ENCODE peak calls at places on chromosomes 4 and X, in six cellular contexts. J is transverse colon, W is IMR-90, E is fibroblast of lung, R is AG04450, U is psoas muscle. C is an unnamed sample. For H3K9me3, the result is how much of the 10 kb centered on the place peaks cover.

GRCh38 chr4:80841587-80842281 is 188.8 kb upstream of the BMP3 start:
- DNase-seq in W (no peak), J (no peak), U (no peak), R (no peak), E (no peak), C (no peak)

GRCh38 chrX:74420194-74421035 is 878 bp upstream of the SLC16A2 start:
- DNase-seq in U (peak), W (peak), J (peak), E (peak), R (peak), C (peak)

GRCh38 chr4:55729306-55730142 is 90.1 kb upstream of the EXOC1L start:
- DNase-seq in J (no peak), W (no peak), U (no peak), E (no peak), R (no peak), C (no peak)

GRCh38 chr4:104382961-104383360 is 111.7 kb downstream of the CXXC4 start:
- DNase-seq in R (no peak), U (no peak), W (no peak), E (no peak), J (no peak), C (no peak)

GRCh38 chrX:109974906-109975655 is 27.8 kb upstream of the TMEM164 start:
- DNase-seq in J (no peak), U (no peak), R (no peak), W (no peak), E (peak), C (no peak)

GRCh38 chr4:101667348-101667747 is 123.2 kb upstream of the BANK1 start:
- DNase-seq in R (no peak), J (no peak), U (no peak), E (peak), W (no peak), C (no peak)

GRCh38 chr4:68466185-68466584 is 18.9 kb downstream of the TMPRSS11E start:
- DNase-seq in E (peak), J (no peak), R (peak), W (peak), U (no peak), C (no peak)

GRCh38 chrX:150544222-150544787 is 24.1 kb upstream of the MTM1 start:
- DNase-seq in R (no peak), E (no peak), W (no peak), J (peak), U (no peak), C (no peak)

GRCh38 chr4:177380730-177381287 is 61.4 kb downstream of the AGA start:
- DNase-seq in W (no peak), R (no peak), J (no peak), E (no peak), U (no peak), C (no peak)

GRCh38 chrX:66676413-66676812 is 37.5 kb upstream of the EDA2R start:
- DNase-seq in J (no peak), W (peak), E (peak), U (no peak), R (no peak), C (no peak)

GRCh38 chr4:2251073-2251794 is 9.3 kb upstream of the HAUS3 start:
- DNase-seq in E (no peak), R (no peak), U (peak), W (no peak), J (no peak), C (peak)

GRCh38 chr4:112183252-112183651 is 38.0 kb downstream of the FAM241A start:
- DNase-seq in R (no peak), E (peak), W (peak), J (no peak), U (no peak), C (no peak)

GRCh38 chr4:7857238-7857701 is 82.4 kb downstream of the AFAP1 start:
- DNase-seq in E (peak), W (peak), U (peak), J (no peak), R (peak), C (no peak)

GRCh38 chr4:138686078-138686477 is 329.5 kb upstream of the NOCT start:
- DNase-seq in R (no peak), E (no peak), U (no peak), J (no peak), W (no peak), C (no peak)

GRCh38 chr4:25310066-25310824 is 2.3 kb upstream of the ZCCHC4 start:
- DNase-seq in U (no peak), E (no peak), R (no peak), J (no peak), W (no peak), C (no peak)

GRCh38 chr4:25308761-25309160 is 3.8 kb upstream of the ZCCHC4 start:
- DNase-seq in W (peak), J (no peak), R (no peak), U (no peak), E (peak), C (no peak)

GRCh38 chr4:25313194-25313895 is 771 bp downstream of the ZCCHC4 start:
- DNase-seq in W (no peak), U (no peak), R (no peak), J (no peak), E (no peak), C (no peak)

GRCh38 chr4:25312496-25313193 is at the start of gene ZCCHC4:
- DNase-seq in W (peak), U (peak), E (peak), J (peak), R (peak), C (peak)

GRCh38 chr4:25310825-25311210 is 1.8 kb upstream of the ZCCHC4 start:
- DNase-seq in U (no peak), W (no peak), E (no peak), J (no peak), R (no peak), C (no peak)
- H3K4me3 ChIP-seq in U (no peak), W (no peak), E (no peak), J (no peak), R (no peak), C (no peak)

GRCh38 chr4:65546882-65547281 is 123.4 kb downstream of the EPHA5 start:
- DNase-seq in U (no peak), J (no peak), W (no peak), E (no peak), R (no peak), C (no peak)

GRCh38 chr4:65552071-65552470 is 118.2 kb downstream of the EPHA5 start:
- DNase-seq in J (no peak), R (no peak), W (no peak), E (peak), U (no peak), C (no peak)

GRCh38 chr4:65550500-65550899 is 119.8 kb downstream of the EPHA5 start:
- DNase-seq in U (no peak), R (no peak), J (no peak), E (no peak), W (no peak), C (no peak)
- H3K9me3 ChIP-seq in U (under half), R (under half), J (under half), E (under half), W (under half), C (under half)

GRCh38 chrX:127207326-127207725 is 387.8 kb downstream of the PRR32 start:
- DNase-seq in U (no peak), J (no peak), W (no peak), E (no peak), R (no peak), C (no peak)
- TF ChIP-seq CTCF in U (no peak), J (no peak), W (no peak), E (no peak), R (no peak), C (no peak)

GRCh38 chr4:6855692-6856297 is 53.8 kb upstream of the TBC1D14 start:
- DNase-seq in J (no peak), R (peak), E (peak), W (peak), U (no peak), C (no peak)

GRCh38 chr4:6854098-6854744 is 55.4 kb upstream of the TBC1D14 start:
- DNase-seq in E (no peak), R (no peak), J (no peak), W (no peak), U (no peak), C (no peak)

GRCh38 chr4:6858997-6859396 is 50.6 kb upstream of the TBC1D14 start:
- DNase-seq in W (no peak), J (no peak), R (no peak), U (no peak), E (no peak), C (no peak)

GRCh38 chr4:6857009-6857882 is 52.4 kb upstream of the TBC1D14 start:
- DNase-seq in E (no peak), U (no peak), J (no peak), R (no peak), W (no peak), C (no peak)

DNA sequence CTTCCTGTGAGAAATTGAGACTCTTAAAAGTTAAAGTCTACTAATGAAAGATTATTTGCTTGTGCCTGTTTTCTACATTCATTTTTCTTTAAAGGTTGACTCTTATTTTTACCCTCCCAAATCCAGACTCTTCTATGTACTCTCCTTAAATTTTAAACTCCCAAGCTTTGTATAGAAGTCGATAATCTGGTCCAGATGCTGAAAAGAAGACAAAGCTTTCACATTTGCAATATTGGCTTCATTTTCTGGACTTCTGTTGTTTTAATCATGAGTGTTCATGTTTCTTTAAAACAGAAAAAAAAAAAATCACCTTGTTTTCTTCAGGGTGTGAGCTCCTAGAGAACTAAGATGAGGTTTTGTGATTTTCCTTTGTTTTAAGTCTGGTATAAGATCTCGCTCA is 53.2 kb upstream of the TBC1D14 start:
- DNase-seq in W (no peak), E (no peak), R (no peak), J (no peak), U (no peak), C (no peak)
- H3K4me3 ChIP-seq in W (no peak), E (no peak), R (no peak), J (no peak), U (peak), C (no peak)

GRCh38 chr4:86380176-86380724 is 20.4 kb upstream of the MAPK10 start:
- DNase-seq in W (no peak), E (no peak), U (no peak), J (no peak), R (no peak), C (no peak)

DNA sequence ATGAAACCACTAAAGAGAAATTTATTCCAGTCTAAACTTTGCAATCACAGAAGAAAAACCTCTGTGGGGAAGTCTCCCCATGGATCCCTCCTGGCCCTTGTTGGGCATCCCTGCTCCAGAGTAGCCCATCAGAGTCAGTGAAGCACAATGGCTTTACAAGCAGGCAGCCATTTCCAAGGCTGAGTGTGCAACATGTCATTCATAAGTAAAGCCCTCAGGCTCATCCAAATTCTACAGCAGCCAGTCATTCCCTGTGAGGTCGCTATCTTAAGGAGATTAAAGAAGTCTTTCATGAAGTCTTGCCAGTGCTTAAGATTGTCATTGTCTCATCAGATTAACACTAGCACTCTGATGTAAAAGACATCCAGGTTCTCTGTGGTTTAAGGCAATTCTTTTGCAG is 17.0 kb upstream of the MAPK10 start:
- DNase-seq in E (no peak), W (peak), J (no peak), R (no peak), U (no peak), C (no peak)
- H3K9me3 ChIP-seq in E (under half), W (under half), J (under half), R (under half), U (under half), C (under half)

GRCh38 chrX:107025538-107025937 is 25.5 kb upstream of the MORC4 start:
- DNase-seq in J (no peak), W (peak), E (peak), U (no peak), R (no peak), C (no peak)
- TF ChIP-seq CTCF in J (peak), W (peak), E (peak), U (peak), R (peak), C (peak)

DNA sequence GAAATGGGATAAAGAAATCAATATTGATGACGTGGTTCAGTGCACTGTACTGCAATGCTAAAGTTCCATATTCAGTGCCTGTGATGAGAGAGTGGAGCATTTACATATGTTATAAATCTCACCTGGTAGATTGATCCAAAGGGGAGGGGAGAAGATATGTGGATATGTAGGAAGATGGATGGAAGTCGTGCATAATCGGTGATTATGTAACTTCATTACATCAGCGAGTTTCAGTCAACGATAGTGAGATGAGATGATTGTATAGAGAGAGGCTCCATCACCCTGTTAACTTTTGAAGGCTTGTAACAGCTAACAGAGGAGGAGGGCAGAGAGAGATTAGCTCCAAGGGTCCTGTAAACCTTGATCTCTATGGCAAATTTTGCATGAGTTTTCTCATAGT is 1.8 kb downstream of the IL1RAPL1 start:
- DNase-seq in U (no peak), E (no peak), R (no peak), J (no peak), W (no peak), C (no peak)
- H3K4me3 ChIP-seq in U (peak), E (peak), R (peak), J (peak), W (peak), C (no peak)